ENCODE peak calls at places on chromosome 9, in four cellular contexts. S is GM12865, J is SJCRH30, O is mammary epithelial cell. I is an unnamed sample.

GRCh38 chr9:135204177-135204576 is 116.7 kb downstream of the OLFM1 start:
- DNase-seq in J (no peak), S (no peak), O (no peak), I (no peak)

GRCh38 chr9:121292801-121293241 is 24.9 kb downstream of the GSN start:
- DNase-seq in S (no peak), J (no peak), O (no peak), I (no peak)

GRCh38 chr9:76873056-76873792 is 32.7 kb downstream of the PRUNE2 start:
- DNase-seq in S (no peak), J (no peak), O (no peak), I (peak)

GRCh38 chr9:129671519-129671918 is 6.1 kb downstream of the PRRX2 start:
- DNase-seq in O (peak), S (no peak), J (no peak), I (no peak)

GRCh38 chr9:131609116-131609830 is 64.0 kb downstream of the PRRT1B start:
- DNase-seq in O (peak), S (no peak), J (peak), I (no peak)

GRCh38 chr9:33439731-33440130 is 7.7 kb downstream of the AQP3 start:
- DNase-seq in J (no peak), O (no peak), S (no peak), I (no peak)

GRCh38 chr9:38160613-38161215 is 91.7 kb upstream of the SHB start:
- DNase-seq in S (peak), J (peak), O (no peak), I (peak)

GRCh38 chr9:34991833-34992375 is 2.4 kb downstream of the DNAJB5 start:
- DNase-seq in O (no peak), J (no peak), S (peak), I (no peak)

GRCh38 chr9:134807726-134808125 is 72.9 kb upstream of the FCN2 start:
- DNase-seq in O (no peak), S (no peak), J (no peak), I (no peak)

GRCh38 chr9:108811944-108812343 is 43.8 kb downstream of the ACTL7B start:
- DNase-seq in S (no peak), O (no peak), J (no peak), I (no peak)

GRCh38 chr9:4902135-4902475 is 83.0 kb upstream of the JAK2 start:
- DNase-seq in S (no peak), J (no peak), O (no peak), I (no peak)

GRCh38 chr9:15786616-15787015 is 233.8 kb downstream of the CCDC171 start:
- DNase-seq in S (no peak), O (no peak), J (no peak), I (no peak)

GRCh38 chr9:136488247-136489214 is 5.7 kb upstream of the SEC16A start:
- DNase-seq in O (peak), S (peak), J (peak), I (peak)

GRCh38 chr9:134224827-134225154 is 60.4 kb upstream of the RNU6ATAC start:
- DNase-seq in S (no peak), J (no peak), O (no peak), I (no peak)

GRCh38 chr9:19410195-19410503 is 1.3 kb downstream of the ACER2 start:
- DNase-seq in S (no peak), O (no peak), J (no peak), I (no peak)
- H3K4me3 ChIP-seq in S (peak), O (peak), J (no peak), I (no peak)

GRCh38 chr9:125749287-125749935 is 2.2 kb downstream of the PBX3 start:
- DNase-seq in J (no peak), S (no peak), O (peak), I (no peak)
- H3K4me3 ChIP-seq in J (peak), S (peak), O (peak), I (peak)

GRCh38 chr9:127927457-127928231 is 2.9 kb downstream of the PIP5KL1 start:
- DNase-seq in S (peak), O (peak), J (no peak), I (no peak)
- H3K4me3 ChIP-seq in S (peak), O (peak), J (no peak), I (no peak)

GRCh38 chr9:124342946-124343485 is 72.2 kb downstream of the PSMB7 start:
- DNase-seq in J (peak), S (no peak), O (peak), I (peak)

GRCh38 chr9:124343533-124344290 is 71.5 kb downstream of the PSMB7 start:
- DNase-seq in S (no peak), O (no peak), J (no peak), I (no peak)

GRCh38 chr9:124344291-124345050 is 70.8 kb downstream of the PSMB7 start:
- DNase-seq in O (no peak), S (no peak), J (peak), I (no peak)

GRCh38 chr9:124341455-124342170 is 73.6 kb downstream of the PSMB7 start:
- DNase-seq in O (no peak), J (no peak), S (no peak), I (no peak)

DNA sequence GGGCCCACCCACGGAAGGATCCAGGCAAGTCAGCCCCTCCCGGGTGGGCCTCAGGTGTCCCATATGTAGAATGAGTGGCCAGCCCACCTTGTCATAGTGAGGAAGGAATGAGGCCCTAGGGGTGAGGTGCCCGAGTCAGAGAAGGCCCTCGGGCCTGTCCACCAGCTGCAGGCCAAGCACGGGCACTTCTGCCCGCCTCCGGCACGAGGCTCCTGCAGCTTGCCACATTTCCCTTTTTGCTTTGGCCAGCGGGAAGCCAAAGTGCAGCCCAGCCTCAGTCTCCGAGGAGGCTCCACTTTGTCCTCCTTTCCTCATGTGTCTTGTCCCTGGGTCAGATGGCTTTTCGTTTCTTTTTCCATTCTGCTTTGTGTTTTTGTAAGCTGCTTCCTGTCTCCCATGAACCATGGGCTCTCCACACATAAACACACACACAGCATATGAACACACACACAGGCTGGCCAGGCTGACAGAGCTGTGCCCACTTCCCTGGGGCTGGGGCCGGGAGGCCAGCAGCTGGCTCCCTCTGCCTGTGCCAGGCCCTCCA is 72.8 kb downstream of the PSMB7 start:
- DNase-seq in O (no peak), J (no peak), S (no peak), I (no peak)
- H3K4me3 ChIP-seq in O (no peak), J (no peak), S (no peak), I (no peak)

GRCh38 chr9:95504053-95504963 is 12.5 kb downstream of the PTCH1 start:
- DNase-seq in S (no peak), O (peak), J (peak), I (no peak)
- H3K4me3 ChIP-seq in S (no peak), O (no peak), J (peak), I (no peak)

DNA sequence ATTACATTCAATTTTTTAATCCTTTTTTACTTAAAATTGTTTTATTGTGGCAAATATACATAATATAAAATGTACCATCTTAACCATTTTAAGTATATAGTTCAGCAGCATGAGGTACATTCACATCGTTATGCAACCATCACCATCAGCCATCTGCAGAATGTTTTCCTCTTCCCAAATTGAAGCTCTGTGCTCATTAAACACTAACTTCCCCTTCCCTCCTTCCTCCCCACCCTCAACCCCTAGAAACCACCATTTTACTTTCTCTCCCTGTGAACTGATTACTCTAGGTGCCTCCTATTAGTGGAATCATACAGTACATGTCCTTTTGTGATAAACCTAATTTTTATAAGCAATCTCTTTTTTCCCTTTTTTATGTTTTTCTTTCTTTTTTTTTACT is 15.6 kb downstream of the TEX53 start:
- DNase-seq in O (no peak), J (no peak), S (no peak), I (no peak)
- H3K4me3 ChIP-seq in O (no peak), J (no peak), S (no peak), I (no peak)

GRCh38 chr9:12511726-12512125 is 181.5 kb upstream of the TYRP1 start:
- DNase-seq in S (no peak), O (no peak), J (no peak), I (no peak)
- H3K4me3 ChIP-seq in S (no peak), O (no peak), J (no peak), I (no peak)

DNA sequence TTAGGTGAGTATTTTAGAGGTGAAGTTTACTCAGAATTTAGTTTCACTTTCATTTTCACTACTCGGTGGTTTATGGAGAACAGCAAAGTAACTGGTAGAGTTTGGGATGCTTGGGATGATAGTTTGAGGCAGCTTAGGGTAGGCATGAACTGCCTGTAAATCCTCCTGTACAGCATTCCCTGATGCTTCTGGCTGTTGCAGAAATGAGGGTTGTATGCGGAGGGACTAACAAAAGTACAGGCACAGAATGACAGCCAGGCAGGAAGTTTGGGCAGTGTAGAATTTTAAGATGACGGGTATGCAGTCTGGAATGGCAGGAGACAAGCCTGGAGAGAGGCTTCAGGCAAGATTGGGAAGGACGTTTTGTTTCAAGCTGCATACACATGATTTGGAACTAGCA is 48.0 kb upstream of the FAM120AOS start:
- DNase-seq in S (no peak), O (peak), J (no peak), I (no peak)
- H3K4me3 ChIP-seq in S (no peak), O (peak), J (no peak), I (no peak)

GRCh38 chr9:70406446-70406862 is 8.0 kb downstream of the KLF9 start:
- DNase-seq in O (no peak), S (peak), J (no peak), I (no peak)
- H3K4me3 ChIP-seq in O (no peak), S (no peak), J (no peak), I (no peak)